ENCODE peak calls at places on chromosomes 1 and 21, in six cellular contexts. V is HTR-8/SVneo; Z is NCI-H2107; D is stimulated activated CD4-positive, alpha-beta T cell treated with anti-CD3 and anti-CD28 coated beads, Interleukin-4, amount 100 ng/mL, for 48 hours; H is heart right ventricle; O is EL. S is an unnamed sample.

GRCh38 chr1:183932412-183932811 is 105.1 kb downstream of the COLGALT2 start:
- DNase-seq in H (peak), O (peak), V (no peak), Z (no peak), D (no peak), S (no peak)

GRCh38 chr1:53716150-53716549 is 22.8 kb downstream of the GLIS1 start:
- DNase-seq in Z (no peak), D (no peak), V (no peak), H (no peak), O (no peak), S (no peak)

GRCh38 chr21:46126321-46127238 is 28.7 kb downstream of the COL6A2 start:
- DNase-seq in H (peak), Z (no peak), V (no peak), D (no peak), O (no peak), S (no peak)

GRCh38 chr1:94191216-94191615 is 46.2 kb downstream of the ARHGAP29 start:
- DNase-seq in H (no peak), V (no peak), Z (no peak), O (no peak), D (no peak), S (no peak)

GRCh38 chr21:36024782-36025181 is 35.5 kb downstream of the SETD4 start:
- DNase-seq in H (no peak), O (no peak), D (no peak), V (no peak), Z (no peak), S (no peak)

GRCh38 chr1:234295039-234295438 is 78.2 kb upstream of the COA6 start:
- DNase-seq in V (no peak), Z (peak), O (no peak), H (no peak), D (no peak), S (no peak)

GRCh38 chr1:22280526-22280925 is 137.6 kb upstream of the WNT4 start:
- DNase-seq in Z (no peak), H (no peak), O (no peak), D (no peak), V (no peak), S (no peak)

GRCh38 chr1:156920233-156921052 is at the start of gene LRRC71:
- DNase-seq in H (peak), V (no peak), O (peak), D (peak), Z (peak), S (no peak)

GRCh38 chr21:45528981-45529784 is 13.1 kb downstream of the SLC19A1 start:
- DNase-seq in V (no peak), H (no peak), D (no peak), O (no peak), Z (no peak), S (no peak)

GRCh38 chr1:46179138-46180081 is 3.1 kb upstream of the P3R3URF start:
- DNase-seq in H (peak), O (peak), V (peak), D (peak), Z (peak), S (no peak)

GRCh38 chr21:34807146-34807880 is 138.5 kb downstream of the CLIC6 start:
- DNase-seq in H (no peak), V (peak), Z (no peak), O (peak), D (peak), S (no peak)

GRCh38 chr21:31299291-31300147 is 44.5 kb downstream of the TIAM1 start:
- DNase-seq in H (no peak), Z (no peak), D (no peak), V (no peak), O (no peak), S (no peak)

GRCh38 chr21:45496968-45497845 is 45.0 kb downstream of the SLC19A1 start:
- DNase-seq in D (no peak), V (no peak), Z (no peak), O (no peak), H (no peak), S (no peak)

GRCh38 chr1:15128520-15129313 is 24.8 kb upstream of the TMEM51 start:
- DNase-seq in V (peak), H (peak), Z (peak), D (peak), O (peak), S (peak)

GRCh38 chr1:204149107-204149506 is 2.7 kb downstream of the ETNK2 start:
- DNase-seq in H (no peak), D (no peak), O (no peak), Z (no peak), V (no peak), S (no peak)

GRCh38 chr1:155127105-155127671 is 488 bp upstream of the EFNA1 start:
- DNase-seq in Z (no peak), H (peak), D (peak), V (no peak), O (peak), S (no peak)

GRCh38 chr1:33143698-33144097 is 38.1 kb downstream of the TRIM62 start:
- DNase-seq in O (peak), D (no peak), Z (no peak), H (no peak), V (no peak), S (no peak)

GRCh38 chr21:34545079-34545884 is 33.3 kb upstream of the KCNE1 start:
- DNase-seq in Z (no peak), O (peak), V (peak), D (no peak), H (no peak), S (peak)

GRCh38 chr1:32939655-32940371 is 24.8 kb downstream of the RNF19B start:
- DNase-seq in V (no peak), O (peak), D (no peak), Z (no peak), H (peak), S (no peak)

GRCh38 chr1:247552231-247552630 is 3.3 kb downstream of the GCSAML start:
- DNase-seq in H (no peak), O (no peak), V (no peak), D (no peak), Z (no peak), S (no peak)

GRCh38 chr1:107004421-107004820 is 52.1 kb upstream of the PRMT6 start:
- DNase-seq in D (no peak), O (no peak), Z (no peak), H (no peak), V (no peak), S (no peak)

GRCh38 chr1:94433866-94434265 is 15.7 kb downstream of the ABCD3 start:
- DNase-seq in O (no peak), Z (no peak), V (no peak), D (no peak), H (no peak), S (no peak)

GRCh38 chr1:205791568-205792180 is 16.4 kb upstream of the RAB29 start:
- DNase-seq in Z (peak), H (peak), V (peak), O (peak), D (peak), S (no peak)

GRCh38 chr1:220990417-220991337 is 111.4 kb downstream of the HLX start:
- DNase-seq in V (peak), O (peak), H (no peak), D (no peak), Z (no peak), S (no peak)

GRCh38 chr1:38126970-38127369 is 80.4 kb upstream of the POU3F1 start:
- DNase-seq in V (no peak), Z (no peak), D (no peak), H (no peak), O (no peak), S (no peak)

GRCh38 chr21:45577806-45578801 is 35.9 kb upstream of the SLC19A1 start:
- DNase-seq in V (no peak), D (no peak), Z (no peak), H (no peak), O (no peak), S (no peak)